ENCODE peak calls at places on chromosomes 13 and 19, in seven cellular contexts. K is K562, X is HCT116, I is GM12878, A is Panc1, R is SK-N-SH, S is HepG2. O is an unnamed sample. For H3K36me3 and H3K4me1, the result is how much of the 10 kb centered on the place peaks cover.

GRCh38 chr13:40346592-40346991 is 319.8 kb downstream of the FOXO1 start:
- DNase-seq in K (no peak), X (no peak), I (no peak), A (no peak), R (no peak), S (no peak), O (no peak)

GRCh38 chr13:91196958-91197357 is 150.5 kb upstream of the MIR17HG start:
- DNase-seq in K (no peak), X (no peak), I (no peak), A (no peak), R (no peak), S (no peak), O (no peak)

GRCh38 chr19:28372800-28373199 is 840.2 kb downstream of the UQCRFS1 start:
- DNase-seq in K (no peak), X (no peak), I (no peak), A (no peak), R (no peak), S (no peak), O (no peak)

GRCh38 chr19:6676288-6676687 is 6.3 kb upstream of the TNFSF14 start:
- DNase-seq in K (no peak), X (no peak), I (no peak), A (no peak), R (no peak), S (no peak), O (no peak)

GRCh38 chr19:1018932-1019615 is 1.8 kb downstream of the TMEM259 start:
- DNase-seq in K (no peak), X (no peak), I (no peak), A (no peak), R (no peak), S (no peak), O (no peak)

GRCh38 chr19:31353826-31354225 is 4.6 kb upstream of the TSHZ3 start:
- DNase-seq in K (no peak), X (no peak), I (no peak), A (no peak), R (no peak), S (no peak), O (peak)

GRCh38 chr13:113565526-113566226 is 18.9 kb upstream of the TFDP1 start:
- DNase-seq in K (no peak), X (no peak), I (no peak), A (no peak), R (no peak), S (no peak), O (no peak)

GRCh38 chr13:110887242-110887954 is 27.5 kb downstream of the ANKRD10 start:
- DNase-seq in K (no peak), X (no peak), I (no peak), A (no peak), R (no peak), S (no peak), O (no peak)

GRCh38 chr19:16470911-16471811 is 609 bp downstream of the EPS15L1 start:
- DNase-seq in K (no peak), X (no peak), I (no peak), A (no peak), R (no peak), S (no peak), O (peak)

GRCh38 chr19:6997679-6998445 is 23.4 kb downstream of the MBD3L2B start:
- DNase-seq in K (no peak), X (no peak), I (no peak), A (no peak), R (no peak), S (no peak), O (no peak)

GRCh38 chr19:56333506-56333905 is 18.9 kb upstream of the ZSCAN5A start:
- DNase-seq in K (peak), X (peak), I (no peak), A (no peak), R (peak), S (peak), O (peak)

GRCh38 chr13:106400282-106400681 is 135.2 kb downstream of the EFNB2 start:
- DNase-seq in K (no peak), X (no peak), I (no peak), A (no peak), R (peak), S (no peak), O (no peak)

GRCh38 chr19:46696052-46696451 is 20.9 kb downstream of the PRKD2 start:
- DNase-seq in K (no peak), X (no peak), I (no peak), A (no peak), R (peak), S (no peak), O (no peak)

GRCh38 chr19:46698395-46699321 is 18.3 kb downstream of the PRKD2 start:
- DNase-seq in K (no peak), X (no peak), I (no peak), A (no peak), R (no peak), S (no peak), O (no peak)

GRCh38 chr19:46700704-46701103 is 16.2 kb downstream of the PRKD2 start:
- DNase-seq in K (no peak), X (no peak), I (no peak), A (no peak), R (peak), S (no peak), O (no peak)

GRCh38 chr19:46693760-46694159 is 23.2 kb downstream of the PRKD2 start:
- DNase-seq in K (no peak), X (no peak), I (no peak), A (no peak), R (peak), S (no peak), O (no peak)

GRCh38 chr19:46697142-46697960 is 19.6 kb downstream of the PRKD2 start:
- DNase-seq in K (peak), X (peak), I (no peak), A (no peak), R (peak), S (no peak), O (peak)
- H3K36me3 ChIP-seq in K (half or more), X (under half), I (under half), A (under half), R (half or more), S (half or more), O (half or more)

GRCh38 chr13:29529755-29530154 is 65.7 kb downstream of the SLC7A1 start:
- DNase-seq in K (no peak), X (no peak), I (no peak), A (no peak), R (no peak), S (no peak), O (no peak)

GRCh38 chr13:29527511-29527910 is 68.0 kb downstream of the SLC7A1 start:
- DNase-seq in K (no peak), X (no peak), I (no peak), A (no peak), R (no peak), S (no peak), O (no peak)

GRCh38 chr13:29525757-29526156 is 69.7 kb downstream of the SLC7A1 start:
- DNase-seq in K (no peak), X (no peak), I (no peak), A (no peak), R (no peak), S (no peak), O (no peak)

GRCh38 chr13:29526741-29527140 is 68.7 kb downstream of the SLC7A1 start:
- DNase-seq in K (no peak), X (no peak), I (no peak), A (no peak), R (no peak), S (no peak), O (no peak)

GRCh38 chr13:29527916-29528315 is 67.6 kb downstream of the SLC7A1 start:
- DNase-seq in K (no peak), X (no peak), I (no peak), A (no peak), R (no peak), S (no peak), O (no peak)
- H3K4me1 ChIP-seq in K (under half), X (under half), I (under half), A (under half), R (under half), S (under half), O (under half)

GRCh38 chr19:10499550-10500246 is 3.5 kb downstream of the KEAP1 start:
- DNase-seq in K (peak), X (no peak), I (no peak), A (no peak), R (no peak), S (no peak), O (peak)
- TF ChIP-seq REST in K (no peak), X (no peak), I (no peak), A (no peak), R (no peak), S (no peak), O (no peak)

GRCh38 chr13:98466634-98467236 is 110.2 kb downstream of the STK24 start:
- DNase-seq in K (peak), X (no peak), I (no peak), A (no peak), R (peak), S (peak), O (peak)
- H3K36me3 ChIP-seq in K (half or more), X (under half), I (half or more), A (under half), R (under half), S (half or more), O (under half)